ENCODE peak calls at places on chromosomes 5 and 9, in nine cellular contexts. One of them, this sample, is unnamed.

GRCh38 chr5:50922942-50923767 is 256.7 kb downstream of the PARP8 start:
- DNase-seq in HL-60: no peak
- DNase-seq in sigmoid colon: no peak
- DNase-seq in RWPE1: no peak
- DNase-seq in mucosa of descending colon: no peak
- DNase-seq in vagina: no peak
- DNase-seq in GM06990: no peak
- DNase-seq in ovary: no peak
- DNase-seq in astrocyte: no peak
- DNase-seq in this sample: peak

GRCh38 chr5:56729488-56729887 is 85.9 kb upstream of the MAP3K1 start:
- DNase-seq in RWPE1: no peak
- DNase-seq in HL-60: no peak
- DNase-seq in GM06990: peak
- DNase-seq in sigmoid colon: no peak
- DNase-seq in mucosa of descending colon: no peak
- DNase-seq in astrocyte: no peak
- DNase-seq in ovary: no peak
- DNase-seq in vagina: no peak
- DNase-seq in this sample: no peak

GRCh38 chr9:115524467-115525059 is 406.6 kb upstream of the TNC start:
- DNase-seq in HL-60: no peak
- DNase-seq in GM06990: peak
- DNase-seq in mucosa of descending colon: no peak
- DNase-seq in vagina: no peak
- DNase-seq in sigmoid colon: no peak
- DNase-seq in RWPE1: peak
- DNase-seq in astrocyte: peak
- DNase-seq in ovary: no peak
- DNase-seq in this sample: no peak

GRCh38 chr9:34628656-34629491 is at the start of gene ARID3C:
- DNase-seq in HL-60: no peak
- DNase-seq in ovary: no peak
- DNase-seq in vagina: no peak
- DNase-seq in sigmoid colon: no peak
- DNase-seq in RWPE1: peak
- DNase-seq in GM06990: peak
- DNase-seq in mucosa of descending colon: no peak
- DNase-seq in astrocyte: no peak
- DNase-seq in this sample: no peak

GRCh38 chr9:124553738-124554137 is 46.5 kb upstream of the NR5A1 start:
- DNase-seq in sigmoid colon: no peak
- DNase-seq in HL-60: no peak
- DNase-seq in mucosa of descending colon: no peak
- DNase-seq in vagina: no peak
- DNase-seq in astrocyte: peak
- DNase-seq in RWPE1: no peak
- DNase-seq in ovary: no peak
- DNase-seq in GM06990: no peak
- DNase-seq in this sample: no peak

GRCh38 chr5:90944116-90944515 is 385.5 kb downstream of the ADGRV1 start:
- DNase-seq in ovary: no peak
- DNase-seq in HL-60: no peak
- DNase-seq in GM06990: no peak
- DNase-seq in astrocyte: no peak
- DNase-seq in mucosa of descending colon: no peak
- DNase-seq in vagina: no peak
- DNase-seq in RWPE1: peak
- DNase-seq in sigmoid colon: no peak
- DNase-seq in this sample: no peak

GRCh38 chr9:123044556-123044955 is 11.1 kb downstream of the GPR21 start:
- DNase-seq in HL-60: no peak
- DNase-seq in vagina: no peak
- DNase-seq in astrocyte: peak
- DNase-seq in RWPE1: peak
- DNase-seq in GM06990: no peak
- DNase-seq in sigmoid colon: no peak
- DNase-seq in ovary: no peak
- DNase-seq in mucosa of descending colon: no peak
- DNase-seq in this sample: no peak

GRCh38 chr5:17132444-17133083 is 84.9 kb upstream of the BASP1 start:
- DNase-seq in vagina: no peak
- DNase-seq in mucosa of descending colon: no peak
- DNase-seq in HL-60: peak
- DNase-seq in astrocyte: no peak
- DNase-seq in sigmoid colon: no peak
- DNase-seq in ovary: no peak
- DNase-seq in GM06990: peak
- DNase-seq in RWPE1: peak
- DNase-seq in this sample: no peak

GRCh38 chr9:131474711-131475110 is 28.0 kb upstream of the POMT1 start:
- DNase-seq in GM06990: no peak
- DNase-seq in sigmoid colon: peak
- DNase-seq in ovary: no peak
- DNase-seq in astrocyte: no peak
- DNase-seq in RWPE1: no peak
- DNase-seq in mucosa of descending colon: no peak
- DNase-seq in vagina: no peak
- DNase-seq in HL-60: no peak
- DNase-seq in this sample: peak

GRCh38 chr5:178590924-178591423 is 781 bp upstream of the COL23A1 start:
- DNase-seq in RWPE1: peak
- DNase-seq in astrocyte: no peak
- DNase-seq in ovary: no peak
- DNase-seq in HL-60: no peak
- DNase-seq in mucosa of descending colon: no peak
- DNase-seq in GM06990: no peak
- DNase-seq in sigmoid colon: no peak
- DNase-seq in vagina: no peak
- DNase-seq in this sample: no peak

GRCh38 chr9:113255431-113255830 is 19.9 kb downstream of the CDC26 start:
- DNase-seq in vagina: no peak
- DNase-seq in ovary: no peak
- DNase-seq in mucosa of descending colon: no peak
- DNase-seq in sigmoid colon: no peak
- DNase-seq in RWPE1: no peak
- DNase-seq in HL-60: no peak
- DNase-seq in astrocyte: no peak
- DNase-seq in GM06990: no peak
- DNase-seq in this sample: no peak

GRCh38 chr5:77232959-77233358 is 22.5 kb downstream of the PDE8B start:
- DNase-seq in sigmoid colon: no peak
- DNase-seq in mucosa of descending colon: no peak
- DNase-seq in RWPE1: no peak
- DNase-seq in vagina: no peak
- DNase-seq in GM06990: no peak
- DNase-seq in HL-60: no peak
- DNase-seq in ovary: no peak
- DNase-seq in astrocyte: peak
- DNase-seq in this sample: no peak

GRCh38 chr9:88106492-88106891 is 31.8 kb downstream of the SPATA31C2 start:
- DNase-seq in vagina: no peak
- DNase-seq in astrocyte: peak
- DNase-seq in GM06990: no peak
- DNase-seq in HL-60: no peak
- DNase-seq in mucosa of descending colon: no peak
- DNase-seq in sigmoid colon: no peak
- DNase-seq in ovary: no peak
- DNase-seq in RWPE1: peak
- DNase-seq in this sample: no peak

GRCh38 chr5:117652001-117652639 is 1077.5 kb upstream of the SEMA6A start:
- DNase-seq in RWPE1: no peak
- DNase-seq in astrocyte: no peak
- DNase-seq in sigmoid colon: no peak
- DNase-seq in mucosa of descending colon: no peak
- DNase-seq in vagina: no peak
- DNase-seq in GM06990: no peak
- DNase-seq in HL-60: no peak
- DNase-seq in ovary: no peak
- DNase-seq in this sample: no peak

GRCh38 chr5:115961413-115962238 is 649 bp upstream of the LVRN start:
- DNase-seq in GM06990: no peak
- DNase-seq in RWPE1: no peak
- DNase-seq in astrocyte: no peak
- DNase-seq in sigmoid colon: no peak
- DNase-seq in HL-60: no peak
- DNase-seq in vagina: no peak
- DNase-seq in mucosa of descending colon: no peak
- DNase-seq in ovary: no peak
- DNase-seq in this sample: peak

GRCh38 chr5:33985447-33985846 is 954 bp upstream of the SLC45A2 start:
- DNase-seq in GM06990: no peak
- DNase-seq in ovary: no peak
- DNase-seq in HL-60: no peak
- DNase-seq in astrocyte: no peak
- DNase-seq in mucosa of descending colon: no peak
- DNase-seq in sigmoid colon: no peak
- DNase-seq in vagina: no peak
- DNase-seq in RWPE1: no peak
- DNase-seq in this sample: no peak

GRCh38 chr5:541888-542692 is 17.8 kb upstream of the SLC9A3 start:
- DNase-seq in GM06990: no peak
- DNase-seq in RWPE1: no peak
- DNase-seq in mucosa of descending colon: peak
- DNase-seq in astrocyte: no peak
- DNase-seq in HL-60: no peak
- DNase-seq in sigmoid colon: peak
- DNase-seq in ovary: peak
- DNase-seq in vagina: no peak
- DNase-seq in this sample: peak

GRCh38 chr9:137213160-137214060 is 7.9 kb downstream of the NDOR1 start:
- DNase-seq in GM06990: no peak
- DNase-seq in astrocyte: no peak
- DNase-seq in ovary: no peak
- DNase-seq in sigmoid colon: no peak
- DNase-seq in mucosa of descending colon: no peak
- DNase-seq in vagina: no peak
- DNase-seq in HL-60: no peak
- DNase-seq in RWPE1: no peak
- DNase-seq in this sample: no peak

GRCh38 chr9:137214620-137215019 is 7.4 kb downstream of the RNF208 start:
- DNase-seq in vagina: no peak
- DNase-seq in HL-60: no peak
- DNase-seq in mucosa of descending colon: no peak
- DNase-seq in astrocyte: no peak
- DNase-seq in sigmoid colon: no peak
- DNase-seq in GM06990: no peak
- DNase-seq in ovary: no peak
- DNase-seq in RWPE1: no peak
- DNase-seq in this sample: no peak

GRCh38 chr9:137215196-137215986 is 6.6 kb downstream of the RNF208 start:
- DNase-seq in HL-60: no peak
- DNase-seq in GM06990: no peak
- DNase-seq in vagina: no peak
- DNase-seq in astrocyte: no peak
- DNase-seq in sigmoid colon: no peak
- DNase-seq in RWPE1: no peak
- DNase-seq in ovary: no peak
- DNase-seq in mucosa of descending colon: no peak
- DNase-seq in this sample: no peak

GRCh38 chr9:137211532-137211931 is 6.0 kb downstream of the NDOR1 start:
- DNase-seq in astrocyte: no peak
- DNase-seq in mucosa of descending colon: no peak
- DNase-seq in sigmoid colon: no peak
- DNase-seq in RWPE1: no peak
- DNase-seq in HL-60: no peak
- DNase-seq in vagina: no peak
- DNase-seq in ovary: no peak
- DNase-seq in GM06990: no peak
- DNase-seq in this sample: no peak

GRCh38 chr9:137212520-137212919 is 7.0 kb downstream of the NDOR1 start:
- DNase-seq in ovary: no peak
- DNase-seq in sigmoid colon: no peak
- DNase-seq in HL-60: no peak
- DNase-seq in GM06990: no peak
- DNase-seq in mucosa of descending colon: no peak
- DNase-seq in vagina: no peak
- DNase-seq in astrocyte: no peak
- DNase-seq in RWPE1: no peak
- DNase-seq in this sample: no peak
- TF ChIP-seq CTCF in ovary: no peak
- TF ChIP-seq CTCF in sigmoid colon: no peak
- TF ChIP-seq CTCF in HL-60: no peak
- TF ChIP-seq CTCF in GM06990: no peak
- TF ChIP-seq CTCF in mucosa of descending colon: no peak
- TF ChIP-seq CTCF in vagina: no peak
- TF ChIP-seq CTCF in astrocyte: no peak
- TF ChIP-seq CTCF in RWPE1: no peak
- TF ChIP-seq CTCF in this sample: no peak

GRCh38 chr5:15993934-15994333 is 185.7 kb downstream of the MARCHF11 start:
- DNase-seq in sigmoid colon: no peak
- DNase-seq in astrocyte: no peak
- DNase-seq in HL-60: no peak
- DNase-seq in ovary: no peak
- DNase-seq in vagina: no peak
- DNase-seq in GM06990: no peak
- DNase-seq in mucosa of descending colon: no peak
- DNase-seq in RWPE1: no peak
- DNase-seq in this sample: no peak
- TF ChIP-seq CTCF in sigmoid colon: no peak
- TF ChIP-seq CTCF in astrocyte: peak
- TF ChIP-seq CTCF in HL-60: no peak
- TF ChIP-seq CTCF in ovary: no peak
- TF ChIP-seq CTCF in vagina: no peak
- TF ChIP-seq CTCF in GM06990: no peak
- TF ChIP-seq CTCF in mucosa of descending colon: no peak
- TF ChIP-seq CTCF in RWPE1: no peak
- TF ChIP-seq CTCF in this sample: no peak

DNA sequence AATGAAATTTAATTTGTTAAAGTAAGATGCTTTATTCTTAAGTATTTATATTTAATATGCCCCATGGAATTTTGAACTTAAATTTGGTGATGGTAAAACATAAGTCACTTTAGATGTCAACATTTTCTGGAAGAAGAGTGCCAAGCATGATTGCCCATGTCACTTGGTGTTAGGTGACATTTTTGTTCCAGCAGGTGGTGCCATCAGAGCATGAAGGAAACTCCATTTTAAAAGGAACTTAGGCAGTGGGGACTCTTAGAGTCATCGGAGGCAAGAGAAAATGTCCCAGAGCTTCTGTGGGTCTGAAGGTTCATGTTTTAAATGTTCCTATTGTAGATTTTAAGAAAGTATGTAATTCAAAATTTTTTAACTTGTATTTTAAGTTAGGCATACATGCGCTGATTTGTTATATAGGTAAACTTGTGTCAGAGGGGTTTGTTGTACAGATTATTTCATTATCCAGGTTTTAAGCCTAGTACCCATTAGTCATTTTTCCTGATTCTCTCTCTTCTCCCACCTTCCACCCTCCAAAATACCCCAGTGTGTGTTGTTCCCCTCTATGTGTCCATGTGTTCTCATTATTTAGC is 789.3 kb downstream of the SEMA5A start:
- DNase-seq in ovary: no peak
- DNase-seq in RWPE1: peak
- DNase-seq in astrocyte: peak
- DNase-seq in HL-60: peak
- DNase-seq in GM06990: no peak
- DNase-seq in sigmoid colon: no peak
- DNase-seq in vagina: no peak
- DNase-seq in mucosa of descending colon: no peak
- DNase-seq in this sample: no peak
- TF ChIP-seq CTCF in ovary: no peak
- TF ChIP-seq CTCF in RWPE1: peak
- TF ChIP-seq CTCF in astrocyte: peak
- TF ChIP-seq CTCF in HL-60: no peak
- TF ChIP-seq CTCF in GM06990: peak
- TF ChIP-seq CTCF in sigmoid colon: peak
- TF ChIP-seq CTCF in vagina: no peak
- TF ChIP-seq CTCF in mucosa of descending colon: no peak
- TF ChIP-seq CTCF in this sample: peak

GRCh38 chr9:21983509-21983908 is 10.7 kb downstream of the CDKN2A start:
- DNase-seq in ovary: no peak
- DNase-seq in sigmoid colon: no peak
- DNase-seq in astrocyte: no peak
- DNase-seq in mucosa of descending colon: no peak
- DNase-seq in GM06990: no peak
- DNase-seq in RWPE1: no peak
- DNase-seq in HL-60: no peak
- DNase-seq in vagina: no peak
- DNase-seq in this sample: no peak
- TF ChIP-seq CTCF in ovary: no peak
- TF ChIP-seq CTCF in sigmoid colon: no peak
- TF ChIP-seq CTCF in astrocyte: no peak
- TF ChIP-seq CTCF in mucosa of descending colon: no peak
- TF ChIP-seq CTCF in GM06990: no peak
- TF ChIP-seq CTCF in RWPE1: no peak
- TF ChIP-seq CTCF in HL-60: no peak
- TF ChIP-seq CTCF in vagina: no peak
- TF ChIP-seq CTCF in this sample: no peak